ENCODE peak calls at places on chromosome 20, in eight cellular contexts. H is retinal pigment epithelial cell; W is activated CD8-positive, alpha-beta memory T cell treated with anti-CD3 and anti-CD28 coated beads for 24 hours; D is left ventricle myocardium superior; N is lung microvascular endothelial cell; Z is activated T-helper 9 cell treated with anti-CD3 and anti-CD28 coated beads, Interleukin-2, amount 50 U/mL, for 16 hours; R is hepatocyte; Y is GM03348. P is an unnamed sample.

GRCh38 chr20:38343107-38343797 is 3.0 kb upstream of the LBP start:
- DNase-seq in H (no peak), W (no peak), D (peak), N (no peak), Z (no peak), R (peak), Y (peak), P (no peak)

GRCh38 chr20:1434571-1435336 is 31.9 kb downstream of the NSFL1C start:
- DNase-seq in H (no peak), W (no peak), D (no peak), N (peak), Z (peak), R (no peak), Y (peak), P (no peak)

GRCh38 chr20:10023911-10024310 is 10.9 kb upstream of the ANKEF1 start:
- DNase-seq in H (no peak), W (no peak), D (no peak), N (no peak), Z (no peak), R (no peak), Y (no peak), P (no peak)

GRCh38 chr20:32585011-32585518 is at the start of gene NOL4L:
- DNase-seq in H (no peak), W (peak), D (peak), N (peak), Z (peak), R (peak), Y (peak), P (no peak)

GRCh38 chr20:709421-709820 is 33.8 kb upstream of the SCRT2 start:
- DNase-seq in H (no peak), W (no peak), D (peak), N (peak), Z (no peak), R (no peak), Y (no peak), P (no peak)

GRCh38 chr20:45111799-45112471 is 3.0 kb downstream of the WFDC5 start:
- DNase-seq in H (no peak), W (no peak), D (no peak), N (peak), Z (no peak), R (no peak), Y (peak), P (no peak)

GRCh38 chr20:43959079-43959919 is 44.6 kb downstream of the TOX2 start:
- DNase-seq in H (no peak), W (no peak), D (no peak), N (peak), Z (no peak), R (no peak), Y (no peak), P (no peak)

GRCh38 chr20:51752343-51752951 is 15.7 kb downstream of the ATP9A start:
- DNase-seq in H (peak), W (no peak), D (no peak), N (peak), Z (no peak), R (peak), Y (peak), P (no peak)

GRCh38 chr20:17734374-17734773 is 34.6 kb downstream of the BANF2 start:
- DNase-seq in H (no peak), W (no peak), D (no peak), N (no peak), Z (no peak), R (no peak), Y (no peak), P (no peak)

GRCh38 chr20:18138266-18138582 is 561 bp downstream of the KAT14 start:
- DNase-seq in H (no peak), W (no peak), D (no peak), N (no peak), Z (no peak), R (no peak), Y (no peak), P (no peak)

GRCh38 chr20:10553326-10553984 is 118.3 kb downstream of the SLX4IP start:
- DNase-seq in H (no peak), W (peak), D (peak), N (peak), Z (no peak), R (peak), Y (peak), P (no peak)

GRCh38 chr20:11716239-11716944 is 201.3 kb upstream of the BTBD3 start:
- DNase-seq in H (peak), W (no peak), D (no peak), N (no peak), Z (no peak), R (peak), Y (peak), P (no peak)

GRCh38 chr20:43379239-43379917 is 78.3 kb upstream of the SRSF6 start:
- DNase-seq in H (no peak), W (no peak), D (no peak), N (no peak), Z (no peak), R (peak), Y (peak), P (no peak)

GRCh38 chr20:19993937-19994667 is 23.1 kb upstream of the NAA20 start:
- DNase-seq in H (no peak), W (no peak), D (peak), N (no peak), Z (no peak), R (no peak), Y (peak), P (no peak)

GRCh38 chr20:62027698-62028321 is 37.9 kb downstream of the TAF4 start:
- DNase-seq in H (no peak), W (no peak), D (peak), N (no peak), Z (no peak), R (no peak), Y (no peak), P (no peak)

GRCh38 chr20:63968928-63969760 is 586 bp downstream of the ZNF512B start:
- DNase-seq in H (no peak), W (peak), D (peak), N (peak), Z (no peak), R (no peak), Y (peak), P (no peak)

GRCh38 chr20:12594410-12595130 is 414.2 kb upstream of the SPTLC3 start:
- DNase-seq in H (no peak), W (no peak), D (no peak), N (no peak), Z (no peak), R (peak), Y (no peak), P (no peak)

GRCh38 chr20:41524980-41525613 is 93.1 kb downstream of the CHD6 start:
- DNase-seq in H (peak), W (no peak), D (peak), N (no peak), Z (no peak), R (peak), Y (peak), P (no peak)

GRCh38 chr20:17543531-17543961 is 12.4 kb upstream of the BFSP1 start:
- DNase-seq in H (no peak), W (no peak), D (no peak), N (no peak), Z (no peak), R (peak), Y (peak), P (no peak)

GRCh38 chr20:38642498-38642897 is 40.9 kb downstream of the ARHGAP40 start:
- DNase-seq in H (no peak), W (no peak), D (no peak), N (no peak), Z (no peak), R (no peak), Y (no peak), P (no peak)

GRCh38 chr20:56808732-56809131 is 179.6 kb downstream of the TFAP2C start:
- DNase-seq in H (no peak), W (no peak), D (no peak), N (no peak), Z (no peak), R (no peak), Y (no peak), P (no peak)

P was measured in vagina.